ENCODE peak calls at places on chromosomes 13 and 19, in six cellular contexts. One of them, this sample, is unnamed.

GRCh38 chr19:33227242-33227650 is 1.6 kb upstream of the SLC7A10 start:
- DNase-seq in lower leg skin: no peak
- DNase-seq in fibroblast of pulmonary artery: peak
- DNase-seq in RWPE1: no peak
- DNase-seq in Peyer's patch: no peak
- DNase-seq in PC-9: no peak
- DNase-seq in this sample: no peak

GRCh38 chr19:55229145-55229788 is 704 bp upstream of the TMEM86B start:
- DNase-seq in lower leg skin: no peak
- DNase-seq in fibroblast of pulmonary artery: no peak
- DNase-seq in RWPE1: no peak
- DNase-seq in Peyer's patch: no peak
- DNase-seq in PC-9: no peak
- DNase-seq in this sample: no peak

GRCh38 chr19:44850641-44851109 is 4.6 kb downstream of the NECTIN2 start:
- DNase-seq in lower leg skin: no peak
- DNase-seq in fibroblast of pulmonary artery: no peak
- DNase-seq in RWPE1: no peak
- DNase-seq in Peyer's patch: no peak
- DNase-seq in PC-9: no peak
- DNase-seq in this sample: no peak

GRCh38 chr19:46926201-46927071 is 65.6 kb downstream of the ARHGAP35 start:
- DNase-seq in lower leg skin: no peak
- DNase-seq in fibroblast of pulmonary artery: no peak
- DNase-seq in RWPE1: no peak
- DNase-seq in Peyer's patch: no peak
- DNase-seq in PC-9: no peak
- DNase-seq in this sample: no peak

GRCh38 chr19:45126654-45127053 is 33.7 kb downstream of the PPP1R37 start:
- DNase-seq in lower leg skin: no peak
- DNase-seq in fibroblast of pulmonary artery: no peak
- DNase-seq in RWPE1: no peak
- DNase-seq in Peyer's patch: no peak
- DNase-seq in PC-9: no peak
- DNase-seq in this sample: no peak

GRCh38 chr13:62375653-62376052 is 960.0 kb upstream of the PCDH20 start:
- DNase-seq in lower leg skin: no peak
- DNase-seq in fibroblast of pulmonary artery: no peak
- DNase-seq in RWPE1: no peak
- DNase-seq in Peyer's patch: no peak
- DNase-seq in PC-9: no peak
- DNase-seq in this sample: no peak

GRCh38 chr13:26026211-26026610 is 25.6 kb downstream of the SHISA2 start:
- DNase-seq in lower leg skin: no peak
- DNase-seq in fibroblast of pulmonary artery: no peak
- DNase-seq in RWPE1: no peak
- DNase-seq in Peyer's patch: no peak
- DNase-seq in PC-9: no peak
- DNase-seq in this sample: no peak

GRCh38 chr13:73399347-73400216 is 340.8 kb downstream of the KLF5 start:
- DNase-seq in lower leg skin: no peak
- DNase-seq in fibroblast of pulmonary artery: no peak
- DNase-seq in RWPE1: no peak
- DNase-seq in Peyer's patch: no peak
- DNase-seq in PC-9: peak
- DNase-seq in this sample: peak

GRCh38 chr13:89307278-89307677 is 1636.1 kb downstream of the SLITRK5 start:
- DNase-seq in lower leg skin: no peak
- DNase-seq in fibroblast of pulmonary artery: no peak
- DNase-seq in RWPE1: no peak
- DNase-seq in Peyer's patch: no peak
- DNase-seq in PC-9: no peak
- DNase-seq in this sample: no peak

GRCh38 chr13:71359641-71360040 is 507.4 kb downstream of the DACH1 start:
- DNase-seq in lower leg skin: no peak
- DNase-seq in fibroblast of pulmonary artery: no peak
- DNase-seq in RWPE1: no peak
- DNase-seq in Peyer's patch: no peak
- DNase-seq in PC-9: no peak
- DNase-seq in this sample: no peak

GRCh38 chr13:88541993-88542392 is 870.8 kb downstream of the SLITRK5 start:
- DNase-seq in lower leg skin: no peak
- DNase-seq in fibroblast of pulmonary artery: no peak
- DNase-seq in RWPE1: no peak
- DNase-seq in Peyer's patch: no peak
- DNase-seq in PC-9: no peak
- DNase-seq in this sample: no peak

GRCh38 chr13:44402902-44403719 is 29.5 kb downstream of the SERP2 start:
- DNase-seq in lower leg skin: peak
- DNase-seq in fibroblast of pulmonary artery: no peak
- DNase-seq in RWPE1: no peak
- DNase-seq in Peyer's patch: no peak
- DNase-seq in PC-9: peak
- DNase-seq in this sample: peak

GRCh38 chr19:30111051-30111450 is 169.0 kb downstream of the URI1 start:
- DNase-seq in lower leg skin: no peak
- DNase-seq in fibroblast of pulmonary artery: no peak
- DNase-seq in RWPE1: no peak
- DNase-seq in Peyer's patch: no peak
- DNase-seq in PC-9: no peak
- DNase-seq in this sample: no peak

GRCh38 chr13:27524981-27525975 is 74.9 kb upstream of the MTIF3 start:
- DNase-seq in lower leg skin: no peak
- DNase-seq in fibroblast of pulmonary artery: no peak
- DNase-seq in RWPE1: no peak
- DNase-seq in Peyer's patch: no peak
- DNase-seq in PC-9: no peak
- DNase-seq in this sample: no peak

GRCh38 chr19:39870171-39870971 is 24.2 kb upstream of the FBL start:
- DNase-seq in lower leg skin: no peak
- DNase-seq in fibroblast of pulmonary artery: no peak
- DNase-seq in RWPE1: no peak
- DNase-seq in Peyer's patch: no peak
- DNase-seq in PC-9: no peak
- DNase-seq in this sample: no peak

GRCh38 chr19:38057954-38058690 is 151.1 kb downstream of the SIPA1L3 start:
- DNase-seq in lower leg skin: no peak
- DNase-seq in fibroblast of pulmonary artery: no peak
- DNase-seq in RWPE1: no peak
- DNase-seq in Peyer's patch: peak
- DNase-seq in PC-9: peak
- DNase-seq in this sample: peak

GRCh38 chr13:80084086-80084676 is 256.7 kb downstream of the SPRY2 start:
- DNase-seq in lower leg skin: no peak
- DNase-seq in fibroblast of pulmonary artery: peak
- DNase-seq in RWPE1: peak
- DNase-seq in Peyer's patch: no peak
- DNase-seq in PC-9: peak
- DNase-seq in this sample: no peak

GRCh38 chr19:56822755-56823154 is 17.8 kb downstream of the PEG3 start:
- DNase-seq in lower leg skin: no peak
- DNase-seq in fibroblast of pulmonary artery: no peak
- DNase-seq in RWPE1: no peak
- DNase-seq in Peyer's patch: no peak
- DNase-seq in PC-9: no peak
- DNase-seq in this sample: no peak

GRCh38 chr13:91740811-91741210 is 342.4 kb downstream of the GPC5 start:
- DNase-seq in lower leg skin: no peak
- DNase-seq in fibroblast of pulmonary artery: no peak
- DNase-seq in RWPE1: no peak
- DNase-seq in Peyer's patch: no peak
- DNase-seq in PC-9: no peak
- DNase-seq in this sample: no peak

GRCh38 chr19:13961826-13962737 is 9.8 kb downstream of the DCAF15 start:
- DNase-seq in lower leg skin: no peak
- DNase-seq in fibroblast of pulmonary artery: no peak
- DNase-seq in RWPE1: no peak
- DNase-seq in Peyer's patch: no peak
- DNase-seq in PC-9: no peak
- DNase-seq in this sample: no peak

GRCh38 chr13:111407381-111408131 is 87.1 kb downstream of the TEX29 start:
- DNase-seq in lower leg skin: no peak
- DNase-seq in fibroblast of pulmonary artery: no peak
- DNase-seq in RWPE1: no peak
- DNase-seq in Peyer's patch: no peak
- DNase-seq in PC-9: no peak
- DNase-seq in this sample: no peak

GRCh38 chr13:98787173-98787572 is 34.7 kb upstream of the SLC15A1 start:
- DNase-seq in lower leg skin: no peak
- DNase-seq in fibroblast of pulmonary artery: no peak
- DNase-seq in RWPE1: no peak
- DNase-seq in Peyer's patch: peak
- DNase-seq in PC-9: no peak
- DNase-seq in this sample: no peak

GRCh38 chr13:31774186-31774585 is 34.9 kb downstream of the RXFP2 start:
- DNase-seq in lower leg skin: no peak
- DNase-seq in fibroblast of pulmonary artery: no peak
- DNase-seq in RWPE1: no peak
- DNase-seq in Peyer's patch: no peak
- DNase-seq in PC-9: no peak
- DNase-seq in this sample: no peak

GRCh38 chr13:101838305-101838835 is 385.9 kb downstream of the ITGBL1 start:
- DNase-seq in lower leg skin: no peak
- DNase-seq in fibroblast of pulmonary artery: no peak
- DNase-seq in RWPE1: no peak
- DNase-seq in Peyer's patch: no peak
- DNase-seq in PC-9: no peak
- DNase-seq in this sample: no peak

GRCh38 chr19:58054792-58055482 is 4.1 kb upstream of the ZNF135 start:
- DNase-seq in lower leg skin: no peak
- DNase-seq in fibroblast of pulmonary artery: peak
- DNase-seq in RWPE1: no peak
- DNase-seq in Peyer's patch: no peak
- DNase-seq in PC-9: no peak
- DNase-seq in this sample: no peak

DNA sequence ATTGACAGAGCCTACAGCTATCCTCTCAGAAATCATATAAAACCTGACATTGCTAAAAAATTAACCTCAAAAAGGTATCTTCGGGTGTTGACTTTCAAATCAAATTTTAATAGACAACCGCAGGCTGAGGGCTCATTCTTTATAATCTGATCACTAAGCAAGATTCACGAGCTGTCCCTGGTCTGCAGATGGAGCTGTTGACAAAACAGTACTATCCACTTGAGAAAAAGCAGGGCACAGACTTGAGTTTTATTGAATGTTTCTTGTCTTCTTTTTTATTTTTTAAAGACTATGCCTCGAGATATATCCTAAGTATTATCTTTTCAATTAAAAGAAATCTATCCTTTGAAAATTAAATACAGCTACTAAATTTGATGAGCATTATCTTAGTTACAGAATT is 540.5 kb downstream of the PCDH9 start:
- DNase-seq in lower leg skin: no peak
- DNase-seq in fibroblast of pulmonary artery: peak
- DNase-seq in RWPE1: no peak
- DNase-seq in Peyer's patch: no peak
- DNase-seq in PC-9: no peak
- DNase-seq in this sample: no peak
- TF ChIP-seq CTCF in lower leg skin: no peak
- TF ChIP-seq CTCF in fibroblast of pulmonary artery: peak
- TF ChIP-seq CTCF in RWPE1: no peak
- TF ChIP-seq CTCF in Peyer's patch: no peak
- TF ChIP-seq CTCF in PC-9: no peak
- TF ChIP-seq CTCF in this sample: no peak

GRCh38 chr13:48582086-48582485 is 49.2 kb upstream of the RCBTB2 start:
- DNase-seq in lower leg skin: no peak
- DNase-seq in fibroblast of pulmonary artery: no peak
- DNase-seq in RWPE1: no peak
- DNase-seq in Peyer's patch: no peak
- DNase-seq in PC-9: no peak
- DNase-seq in this sample: no peak

GRCh38 chr13:48580185-48580803 is 47.4 kb upstream of the RCBTB2 start:
- DNase-seq in lower leg skin: peak
- DNase-seq in fibroblast of pulmonary artery: peak
- DNase-seq in RWPE1: peak
- DNase-seq in Peyer's patch: peak
- DNase-seq in PC-9: no peak
- DNase-seq in this sample: peak

GRCh38 chr13:48578516-48579166 is 45.8 kb upstream of the RCBTB2 start:
- DNase-seq in lower leg skin: no peak
- DNase-seq in fibroblast of pulmonary artery: no peak
- DNase-seq in RWPE1: peak
- DNase-seq in Peyer's patch: no peak
- DNase-seq in PC-9: no peak
- DNase-seq in this sample: no peak

GRCh38 chr13:48580886-48581285 is 48.0 kb upstream of the RCBTB2 start:
- DNase-seq in lower leg skin: no peak
- DNase-seq in fibroblast of pulmonary artery: no peak
- DNase-seq in RWPE1: no peak
- DNase-seq in Peyer's patch: no peak
- DNase-seq in PC-9: no peak
- DNase-seq in this sample: no peak

GRCh38 chr13:48579167-48579918 is 46.5 kb upstream of the RCBTB2 start:
- DNase-seq in lower leg skin: no peak
- DNase-seq in fibroblast of pulmonary artery: no peak
- DNase-seq in RWPE1: peak
- DNase-seq in Peyer's patch: no peak
- DNase-seq in PC-9: no peak
- DNase-seq in this sample: no peak
- TF ChIP-seq CTCF in lower leg skin: no peak
- TF ChIP-seq CTCF in fibroblast of pulmonary artery: no peak
- TF ChIP-seq CTCF in RWPE1: no peak
- TF ChIP-seq CTCF in Peyer's patch: no peak
- TF ChIP-seq CTCF in PC-9: no peak
- TF ChIP-seq CTCF in this sample: no peak

GRCh38 chr19:19320362-19321142 is at the start of the genes MAU2 and SUGP1:
- DNase-seq in lower leg skin: peak
- DNase-seq in fibroblast of pulmonary artery: peak
- DNase-seq in RWPE1: peak
- DNase-seq in Peyer's patch: peak
- DNase-seq in PC-9: peak
- DNase-seq in this sample: peak

GRCh38 chr19:19316082-19316481 is 4.2 kb downstream of the SUGP1 start:
- DNase-seq in lower leg skin: no peak
- DNase-seq in fibroblast of pulmonary artery: no peak
- DNase-seq in RWPE1: no peak
- DNase-seq in Peyer's patch: no peak
- DNase-seq in PC-9: no peak
- DNase-seq in this sample: no peak

GRCh38 chr19:19324059-19324755 is 3.6 kb downstream of the MAU2 start:
- DNase-seq in lower leg skin: no peak
- DNase-seq in fibroblast of pulmonary artery: no peak
- DNase-seq in RWPE1: no peak
- DNase-seq in Peyer's patch: no peak
- DNase-seq in PC-9: no peak
- DNase-seq in this sample: no peak

GRCh38 chr19:19319725-19320361 is 466 bp downstream of the SUGP1 start:
- DNase-seq in lower leg skin: no peak
- DNase-seq in fibroblast of pulmonary artery: no peak
- DNase-seq in RWPE1: no peak
- DNase-seq in Peyer's patch: no peak
- DNase-seq in PC-9: no peak
- DNase-seq in this sample: no peak

GRCh38 chr19:19321143-19321577 is 531 bp downstream of the MAU2 start:
- DNase-seq in lower leg skin: no peak
- DNase-seq in fibroblast of pulmonary artery: no peak
- DNase-seq in RWPE1: no peak
- DNase-seq in Peyer's patch: no peak
- DNase-seq in PC-9: no peak
- DNase-seq in this sample: no peak
- TF ChIP-seq CTCF in lower leg skin: no peak
- TF ChIP-seq CTCF in fibroblast of pulmonary artery: no peak
- TF ChIP-seq CTCF in RWPE1: no peak
- TF ChIP-seq CTCF in Peyer's patch: no peak
- TF ChIP-seq CTCF in PC-9: no peak
- TF ChIP-seq CTCF in this sample: no peak

GRCh38 chr13:96822900-96823299 is 171.4 kb downstream of the OXGR1 start:
- DNase-seq in lower leg skin: peak
- DNase-seq in fibroblast of pulmonary artery: peak
- DNase-seq in RWPE1: no peak
- DNase-seq in Peyer's patch: peak
- DNase-seq in PC-9: no peak
- DNase-seq in this sample: peak
- TF ChIP-seq CTCF in lower leg skin: no peak
- TF ChIP-seq CTCF in fibroblast of pulmonary artery: peak
- TF ChIP-seq CTCF in RWPE1: no peak
- TF ChIP-seq CTCF in Peyer's patch: no peak
- TF ChIP-seq CTCF in PC-9: peak
- TF ChIP-seq CTCF in this sample: no peak

This sample was measured in Calu3.